ENCODE peak calls at places on chromosomes 13 and 19, in eight cellular contexts. One of them, this sample, is unnamed.
A peak's percentile ranks its signal among the peaks of the same experiment; 100 is the strongest.

GRCh38 chr13:113904411-113904810 is 40.5 kb upstream of the GAS6 start:
- DNase-seq in HS-5: no peak
- DNase-seq in heart left ventricle: peak; percentile 76
- DNase-seq in mucosa of descending colon: peak; percentile 69
- DNase-seq in anterior cingulate cortex: no peak
- DNase-seq in HFFc6: no peak
- DNase-seq in Daoy: peak; percentile 43
- DNase-seq in astrocyte of the spinal cord: no peak
- DNase-seq in this sample: peak; percentile 77

GRCh38 chr19:58346961-58347929 is 6.0 kb downstream of the A1BG start:
- DNase-seq in anterior cingulate cortex: peak; percentile 73
- DNase-seq in HS-5: no peak
- DNase-seq in astrocyte of the spinal cord: peak; percentile 73
- DNase-seq in heart left ventricle: peak; percentile 60
- DNase-seq in Daoy: peak; percentile 86
- DNase-seq in mucosa of descending colon: peak; percentile 46
- DNase-seq in HFFc6: peak; percentile 32
- DNase-seq in this sample: no peak

GRCh38 chr13:49071341-49071937 is 95.7 kb downstream of the FNDC3A start:
- DNase-seq in heart left ventricle: no peak
- DNase-seq in astrocyte of the spinal cord: no peak
- DNase-seq in HS-5: no peak
- DNase-seq in HFFc6: peak; percentile 70
- DNase-seq in mucosa of descending colon: no peak
- DNase-seq in Daoy: no peak
- DNase-seq in anterior cingulate cortex: no peak
- DNase-seq in this sample: no peak

GRCh38 chr13:100508996-100509395 is 79.6 kb downstream of the GGACT start:
- DNase-seq in Daoy: no peak
- DNase-seq in HFFc6: no peak
- DNase-seq in anterior cingulate cortex: no peak
- DNase-seq in astrocyte of the spinal cord: no peak
- DNase-seq in HS-5: no peak
- DNase-seq in heart left ventricle: no peak
- DNase-seq in mucosa of descending colon: no peak
- DNase-seq in this sample: no peak

GRCh38 chr13:79966502-79966901 is 374.4 kb downstream of the SPRY2 start:
- DNase-seq in HS-5: no peak
- DNase-seq in Daoy: no peak
- DNase-seq in anterior cingulate cortex: no peak
- DNase-seq in heart left ventricle: no peak
- DNase-seq in mucosa of descending colon: no peak
- DNase-seq in HFFc6: no peak
- DNase-seq in astrocyte of the spinal cord: no peak
- DNase-seq in this sample: no peak

GRCh38 chr13:96958286-96958891 is 35.9 kb downstream of the OXGR1 start:
- DNase-seq in mucosa of descending colon: peak; percentile 56
- DNase-seq in heart left ventricle: no peak
- DNase-seq in HS-5: no peak
- DNase-seq in anterior cingulate cortex: no peak
- DNase-seq in Daoy: peak; percentile 7
- DNase-seq in HFFc6: peak; percentile 24
- DNase-seq in astrocyte of the spinal cord: peak; percentile 38
- DNase-seq in this sample: no peak

GRCh38 chr13:97205971-97206370 is 16.2 kb upstream of the MBNL2 start:
- DNase-seq in anterior cingulate cortex: no peak
- DNase-seq in astrocyte of the spinal cord: no peak
- DNase-seq in Daoy: no peak
- DNase-seq in HFFc6: peak; percentile 61
- DNase-seq in mucosa of descending colon: no peak
- DNase-seq in heart left ventricle: no peak
- DNase-seq in HS-5: peak; percentile 19
- DNase-seq in this sample: no peak

GRCh38 chr13:110397445-110397844 is 90.4 kb downstream of the COL4A2 start:
- DNase-seq in mucosa of descending colon: no peak
- DNase-seq in HS-5: no peak
- DNase-seq in anterior cingulate cortex: no peak
- DNase-seq in astrocyte of the spinal cord: no peak
- DNase-seq in Daoy: peak; percentile 73
- DNase-seq in HFFc6: no peak
- DNase-seq in heart left ventricle: no peak
- DNase-seq in this sample: no peak

GRCh38 chr19:12975221-12975756 is 5.9 kb downstream of the DAND5 start:
- DNase-seq in mucosa of descending colon: no peak
- DNase-seq in HS-5: no peak
- DNase-seq in anterior cingulate cortex: no peak
- DNase-seq in HFFc6: no peak
- DNase-seq in Daoy: no peak
- DNase-seq in heart left ventricle: no peak
- DNase-seq in astrocyte of the spinal cord: no peak
- DNase-seq in this sample: no peak

GRCh38 chr19:39372941-39373340 is 18.0 kb downstream of the PAF1 start:
- DNase-seq in HFFc6: no peak
- DNase-seq in anterior cingulate cortex: no peak
- DNase-seq in mucosa of descending colon: no peak
- DNase-seq in astrocyte of the spinal cord: peak; percentile 4
- DNase-seq in HS-5: no peak
- DNase-seq in Daoy: no peak
- DNase-seq in heart left ventricle: no peak
- DNase-seq in this sample: no peak

GRCh38 chr19:15948223-15949058 is at the start of gene OR10H4:
- DNase-seq in mucosa of descending colon: no peak
- DNase-seq in heart left ventricle: no peak
- DNase-seq in anterior cingulate cortex: no peak
- DNase-seq in astrocyte of the spinal cord: no peak
- DNase-seq in HS-5: no peak
- DNase-seq in Daoy: no peak
- DNase-seq in HFFc6: no peak
- DNase-seq in this sample: no peak